ENCODE peak calls at places on chromosomes 3 and 15, in seven cellular contexts. H is IMR-90, G is right atrium auricular region, M is aorta, N is osteoblast, E is sigmoid colon, L is NT2/D1. U is an unnamed sample. For H3K9me3, H3K36me3 and H3K4me1, the result is how much of the 10 kb centered on the place peaks cover.

GRCh38 chr3:16309558-16309957 is 44.5 kb downstream of the OXNAD1 start:
- DNase-seq in H (peak), G (no peak), M (no peak), N (no peak), E (no peak), L (no peak), U (no peak)

GRCh38 chr15:33140326-33140725 is 54.2 kb downstream of the FMN1 start:
- DNase-seq in H (no peak), G (no peak), M (no peak), N (no peak), E (no peak), L (no peak), U (no peak)

GRCh38 chr3:184815046-184815930 is 3.3 kb downstream of the VPS8 start:
- DNase-seq in H (peak), G (no peak), M (no peak), N (no peak), E (no peak), L (no peak), U (no peak)

GRCh38 chr15:61921093-61921492 is 139.2 kb downstream of the VPS13C start:
- DNase-seq in H (peak), G (no peak), M (no peak), N (no peak), E (no peak), L (no peak), U (no peak)

GRCh38 chr3:122671543-122671942 is 9.1 kb upstream of the PARP14 start:
- DNase-seq in H (no peak), G (no peak), M (no peak), N (no peak), E (no peak), L (no peak), U (no peak)

GRCh38 chr3:123584284-123584987 is 417 bp downstream of the HACD2 start:
- DNase-seq in H (no peak), G (no peak), M (no peak), N (peak), E (peak), L (no peak), U (peak)

GRCh38 chr3:56119575-56120349 is 348.5 kb downstream of the ERC2 start:
- DNase-seq in H (peak), G (no peak), M (peak), N (peak), E (peak), L (no peak), U (no peak)

GRCh38 chr3:171187706-171188290 is 161.3 kb upstream of the SLC2A2 start:
- DNase-seq in H (peak), G (no peak), M (no peak), N (no peak), E (no peak), L (no peak), U (no peak)

GRCh38 chr15:40307421-40308165 is at the start of gene PLCB2:
- DNase-seq in H (no peak), G (no peak), M (peak), N (no peak), E (peak), L (no peak), U (peak)

GRCh38 chr15:69042531-69042930 is 28.0 kb downstream of the NOX5 start:
- DNase-seq in H (no peak), G (no peak), M (no peak), N (no peak), E (no peak), L (no peak), U (no peak)

GRCh38 chr15:69049976-69050375 is 35.5 kb downstream of the NOX5 start:
- DNase-seq in H (no peak), G (no peak), M (no peak), N (no peak), E (no peak), L (no peak), U (no peak)

GRCh38 chr15:69044899-69045298 is 30.4 kb downstream of the NOX5 start:
- DNase-seq in H (peak), G (no peak), M (no peak), N (peak), E (no peak), L (no peak), U (no peak)

GRCh38 chr15:69046781-69047180 is 32.3 kb downstream of the NOX5 start:
- DNase-seq in H (no peak), G (no peak), M (no peak), N (no peak), E (no peak), L (no peak), U (no peak)

GRCh38 chr15:69045810-69046209 is 31.3 kb downstream of the NOX5 start:
- DNase-seq in H (peak), G (no peak), M (no peak), N (no peak), E (no peak), L (no peak), U (no peak)
- H3K9me3 ChIP-seq in H (under half), G (under half), M (under half), N (under half), E (under half), L (under half), U (under half)

GRCh38 chr3:10915395-10915794 is 77.2 kb upstream of the SLC6A1 start:
- DNase-seq in H (no peak), G (peak), M (no peak), N (no peak), E (no peak), L (no peak), U (no peak)
- H3K36me3 ChIP-seq in H (under half), G (under half), M (under half), N (under half), E (under half), L (under half), U (under half)

DNA sequence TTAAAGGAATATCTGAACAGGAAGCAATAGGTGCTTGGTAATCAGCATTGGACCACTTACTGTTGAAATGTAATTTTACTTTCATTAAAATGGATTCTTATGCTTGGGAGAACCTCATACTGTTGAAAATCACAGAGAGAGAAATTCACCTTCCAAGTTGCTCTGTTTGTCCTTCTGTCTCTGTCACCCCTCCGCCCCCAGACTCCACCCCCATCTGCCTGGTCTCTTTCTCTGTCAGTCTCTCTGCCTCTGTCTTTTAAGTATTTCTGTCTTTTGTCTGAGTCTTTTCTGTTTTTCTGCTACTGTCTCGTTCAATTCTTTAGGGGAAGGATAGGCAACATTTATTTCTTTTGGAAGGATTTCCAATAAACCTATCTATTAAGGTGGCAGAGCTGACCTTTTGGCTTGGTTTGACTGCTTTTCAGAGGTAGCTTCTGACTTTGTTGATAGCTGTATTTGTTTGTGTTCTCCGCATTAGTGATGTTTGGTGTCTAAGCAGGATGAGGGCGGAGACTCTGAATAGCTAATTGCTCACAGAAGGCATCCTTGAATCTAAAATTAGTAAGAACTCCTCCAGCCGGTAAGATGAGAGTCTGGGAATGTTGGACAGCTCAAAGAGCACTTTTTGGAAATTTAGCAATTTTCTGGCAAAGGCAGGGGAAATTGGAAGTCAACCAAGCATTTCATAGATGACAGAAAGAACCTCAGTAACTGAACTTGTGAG is 174.2 kb downstream of the KLHL25 start:
- DNase-seq in H (peak), G (no peak), M (no peak), N (peak), E (no peak), L (no peak), U (no peak)
- H3K4me1 ChIP-seq in H (under half), G (under half), M (under half), N (half or more), E (under half), L (under half), U (half or more)

GRCh38 chr15:25220834-25221233 is 218.0 kb downstream of the UBE3A start:
- DNase-seq in H (no peak), G (no peak), M (no peak), N (peak), E (no peak), L (no peak), U (no peak)
- H3K9me3 ChIP-seq in H (half or more), G (under half), M (under half), N (under half), E (under half), L (under half), U (under half)